ENCODE peak calls at places on chromosomes 7 and 10, in six cellular contexts. C is SJSA1, A is body of pancreas, B is heart right ventricle, D is OCI-LY7, Y is Panc1. T is an unnamed sample.
A peak's percentile ranks its signal among the peaks of the same experiment; 100 is the strongest.

GRCh38 chr7:125668321-125668993 is 738.8 kb upstream of the POT1 start:
- DNase-seq in A (no peak), C (no peak), D (no peak), Y (no peak), B (no peak), T (no peak)

GRCh38 chr10:29169021-29169420 is 119.8 kb upstream of the LYZL1 start:
- DNase-seq in D (no peak), A (no peak), B (no peak), C (no peak), Y (no peak), T (no peak)

GRCh38 chr10:110852255-110852896 is 19.4 kb upstream of the PDCD4 start:
- DNase-seq in D (no peak), A (peak; percentile 88), B (no peak), Y (no peak), C (no peak), T (no peak)

GRCh38 chr10:6924166-6924565 is 344.1 kb upstream of the PRKCQ start:
- DNase-seq in A (peak; percentile 26), D (no peak), Y (no peak), B (no peak), C (no peak), T (no peak)

GRCh38 chr7:101943306-101943705 is 125.9 kb downstream of the CUX1 start:
- DNase-seq in C (no peak), A (no peak), D (no peak), B (no peak), Y (no peak), T (no peak)

GRCh38 chr10:6410830-6411229 is 169.2 kb downstream of the PRKCQ start:
- DNase-seq in A (no peak), C (no peak), D (no peak), Y (no peak), B (no peak), T (no peak)

GRCh38 chr10:32650246-32650655 is 204.3 kb downstream of the CCDC7 start:
- DNase-seq in D (no peak), C (no peak), A (no peak), Y (no peak), B (no peak), T (no peak)

GRCh38 chr10:13709931-13710690 is 123.3 kb downstream of the PRPF18 start:
- DNase-seq in B (peak; percentile 41), C (no peak), Y (no peak), D (no peak), A (no peak), T (no peak)

GRCh38 chr10:15181576-15182156 is 13.2 kb upstream of the NMT2 start:
- DNase-seq in C (no peak), A (no peak), B (no peak), Y (no peak), D (no peak), T (no peak)

GRCh38 chr10:66880292-66880691 is 45.5 kb upstream of the LRRTM3 start:
- DNase-seq in B (no peak), A (no peak), Y (no peak), D (no peak), C (no peak), T (no peak)

GRCh38 chr7:128923411-128923800 is 12.9 kb upstream of the KCP start:
- DNase-seq in C (no peak), B (no peak), A (no peak), Y (no peak), D (no peak), T (no peak)

GRCh38 chr10:13776861-13777301 is 190.1 kb downstream of the PRPF18 start:
- DNase-seq in D (no peak), A (no peak), B (no peak), C (no peak), Y (no peak), T (no peak)

GRCh38 chr10:99125879-99126278 is 109.8 kb downstream of the HPSE2 start:
- DNase-seq in D (no peak), B (no peak), C (no peak), Y (no peak), A (no peak), T (no peak)

GRCh38 chr10:60706146-60706545 is 72.1 kb upstream of the CDK1 start:
- DNase-seq in Y (no peak), C (no peak), D (no peak), A (no peak), B (no peak), T (no peak)

GRCh38 chr10:14757394-14757793 is 17.3 kb downstream of the FAM107B start:
- DNase-seq in D (no peak), Y (no peak), A (no peak), B (no peak), C (no peak), T (no peak)

GRCh38 chr7:2821161-2821841 is 22.8 kb downstream of the GNA12 start:
- DNase-seq in C (peak; percentile 94), D (peak; percentile 67), A (peak; percentile 84), Y (no peak), B (no peak), T (no peak)

GRCh38 chr7:96401200-96401599 is 79.3 kb upstream of the SLC25A13 start:
- DNase-seq in D (no peak), Y (no peak), A (no peak), C (no peak), B (no peak), T (no peak)

GRCh38 chr7:45863715-45864114 is 9.2 kb downstream of the CCDC201 start:
- DNase-seq in A (no peak), D (no peak), B (no peak), C (no peak), Y (no peak), T (no peak)

GRCh38 chr7:5689118-5689517 is 92.3 kb downstream of the RNF216 start:
- DNase-seq in C (no peak), A (no peak), Y (no peak), B (no peak), D (no peak), T (no peak)

GRCh38 chr10:116312534-116312933 is 11.7 kb upstream of the CCDC172 start:
- DNase-seq in D (no peak), B (no peak), Y (no peak), C (no peak), A (no peak), T (no peak)

GRCh38 chr10:10911471-10911921 is 106.2 kb upstream of the CELF2 start:
- DNase-seq in Y (no peak), D (no peak), A (peak; percentile 46), B (peak; percentile 64), C (peak; percentile 56), T (no peak)

GRCh38 chr10:111344804-111345203 is 268.0 kb downstream of the ADRA2A start:
- DNase-seq in D (peak; percentile 18), C (no peak), B (no peak), A (no peak), Y (no peak), T (no peak)

GRCh38 chr7:28688651-28689050 is 269.5 kb downstream of the TRIL start:
- DNase-seq in B (no peak), C (no peak), D (no peak), Y (no peak), A (no peak), T (no peak)

GRCh38 chr7:134890246-134891240 is 95.8 kb upstream of the AGBL3 start:
- DNase-seq in C (peak; percentile 55), B (no peak), D (no peak), A (no peak), Y (no peak), T (peak; percentile 58)

GRCh38 chr10:24966962-24967361 is 14.6 kb upstream of the PRTFDC1 start:
- DNase-seq in D (no peak), A (no peak), C (no peak), Y (no peak), B (no peak), T (no peak)

GRCh38 chr10:24973163-24973562 is 20.8 kb upstream of the PRTFDC1 start:
- DNase-seq in A (no peak), C (no peak), D (no peak), B (no peak), Y (no peak), T (no peak)

GRCh38 chr10:24971374-24971773 is 19.0 kb upstream of the PRTFDC1 start:
- DNase-seq in B (no peak), D (no peak), Y (no peak), A (no peak), C (no peak), T (no peak)

GRCh38 chr10:24968349-24968748 is 15.9 kb upstream of the PRTFDC1 start:
- DNase-seq in D (no peak), Y (no peak), C (no peak), A (no peak), B (no peak), T (no peak)

GRCh38 chr10:24969732-24970330 is 17.4 kb upstream of the PRTFDC1 start:
- DNase-seq in A (no peak), C (no peak), B (no peak), Y (no peak), D (no peak), T (no peak)
- H3K27ac ChIP-seq in A (no peak overlapping the region), C (no peak overlapping the region), B (no peak overlapping the region), Y (no peak overlapping the region), D (no peak overlapping the region), T (no peak overlapping the region)

GRCh38 chr10:35368485-35369048 is 32.3 kb downstream of the CCNY start:
- DNase-seq in A (no peak), B (no peak), Y (no peak), D (no peak), C (no peak), T (no peak)
- H3K27ac ChIP-seq in A (peak overlapping the region; percentile 50), B (peak overlapping the region; percentile 87), Y (peak overlapping the region; percentile 0), D (no peak overlapping the region), C (no peak overlapping the region), T (no peak overlapping the region)

DNA sequence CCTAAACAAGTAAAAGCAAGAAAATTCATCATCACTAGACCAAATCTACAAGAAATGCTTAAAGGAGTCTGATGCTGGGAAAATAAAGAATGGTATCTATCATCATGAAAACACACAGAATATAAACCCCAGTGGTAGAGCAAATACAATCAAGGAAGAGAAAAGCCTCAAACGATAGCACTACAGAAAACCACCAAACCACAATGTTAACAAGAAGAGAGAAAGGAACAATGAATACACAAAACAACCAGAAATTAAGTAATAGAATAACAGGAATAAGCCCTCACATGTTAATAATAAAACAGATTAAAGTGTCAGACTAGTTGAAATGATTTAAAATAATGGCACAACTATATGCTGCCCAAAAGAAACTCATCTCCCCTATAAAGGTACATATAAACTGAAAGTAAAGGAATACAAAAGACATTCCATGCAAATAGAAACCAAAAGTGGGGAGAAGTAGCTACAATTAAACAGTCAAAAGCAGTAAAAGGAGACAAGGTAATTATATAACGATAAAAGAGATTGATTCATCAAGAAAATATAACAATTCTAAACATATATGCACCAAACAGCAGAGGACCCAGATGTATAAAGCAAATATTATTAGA is 77.3 kb downstream of the JMJD1C start:
- DNase-seq in A (no peak), Y (no peak), B (no peak), D (no peak), C (no peak), T (no peak)
- H3K27ac ChIP-seq in A (no peak overlapping the region), Y (no peak overlapping the region), B (no peak overlapping the region), D (no peak overlapping the region), C (no peak overlapping the region), T (no peak overlapping the region)

GRCh38 chr7:122507591-122507990 is 191.3 kb downstream of the RNF133 start:
- DNase-seq in Y (no peak), D (no peak), B (no peak), C (no peak), A (no peak), T (no peak)

GRCh38 chr7:122515404-122515803 is 183.5 kb downstream of the RNF133 start:
- DNase-seq in B (no peak), Y (no peak), C (no peak), A (peak; percentile 34), D (no peak), T (no peak)

DNA sequence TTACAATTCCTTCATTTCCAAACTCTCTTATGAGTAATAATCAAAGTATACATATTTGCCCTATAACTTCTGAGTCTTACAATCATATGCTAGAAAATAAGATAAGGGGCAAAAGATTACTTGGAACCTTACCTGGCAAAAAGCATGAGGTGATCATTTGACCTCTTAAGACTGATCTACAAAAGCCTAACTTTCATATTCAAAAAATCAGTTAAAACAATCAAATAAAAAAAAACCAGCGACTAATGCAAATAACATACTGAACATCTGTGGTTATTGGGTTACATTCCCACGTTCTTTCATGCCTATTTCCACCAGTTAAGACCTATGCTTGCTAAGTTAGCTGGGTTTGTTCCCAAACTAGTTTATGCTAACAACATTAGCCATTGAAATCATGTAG is 187.6 kb downstream of the RNF133 start:
- DNase-seq in A (no peak), D (no peak), B (no peak), Y (no peak), C (no peak), T (no peak)
- H3K27ac ChIP-seq in A (no peak overlapping the region), D (no peak overlapping the region), B (no peak overlapping the region), Y (no peak overlapping the region), C (no peak overlapping the region), T (no peak overlapping the region)

T was measured in caudate nucleus.